ENCODE peak calls at places on chromosomes 4 and X, in eight cellular contexts. L is heart left ventricle, Y is stomach, Q is body of pancreas, V is adrenal gland, M is suprapubic skin, I is spleen, D is breast epithelium. Z is an unnamed sample. For H3K36me3, the result is how much of the 10 kb centered on the place peaks cover.

GRCh38 chr4:126906466-126906865 is 726.3 kb upstream of the INTU start:
- DNase-seq in Q (no peak), M (no peak), I (no peak), V (no peak), L (no peak), Y (no peak), D (no peak), Z (no peak)

GRCh38 chr4:168562021-168562691 is 65.3 kb downstream of the PALLD start:
- DNase-seq in V (no peak), M (no peak), D (no peak), I (no peak), L (no peak), Y (no peak), Q (no peak), Z (no peak)

GRCh38 chr4:3852309-3852708 is 86.1 kb downstream of the ADRA2C start:
- DNase-seq in Y (no peak), Q (no peak), M (no peak), L (no peak), D (no peak), I (no peak), V (no peak), Z (no peak)

GRCh38 chr4:105594094-105595010 is 41.9 kb downstream of the ARHGEF38 start:
- DNase-seq in M (no peak), D (no peak), Q (no peak), L (no peak), Y (no peak), I (no peak), V (no peak), Z (no peak)

GRCh38 chr4:95439896-95440295 is 108.9 kb downstream of the UNC5C start:
- DNase-seq in Q (no peak), I (no peak), V (no peak), L (no peak), Y (no peak), D (no peak), M (no peak), Z (no peak)

GRCh38 chr4:96009720-96010119 is 169.8 kb downstream of the PDHA2 start:
- DNase-seq in Y (no peak), L (no peak), M (no peak), D (no peak), Q (no peak), V (no peak), I (no peak), Z (no peak)

GRCh38 chr4:163003979-163004378 is 162.7 kb downstream of the NAF1 start:
- DNase-seq in Q (no peak), V (no peak), I (no peak), M (no peak), L (no peak), Y (no peak), D (no peak), Z (no peak)

GRCh38 chr4:20418865-20419451 is 167.3 kb downstream of the SLIT2 start:
- DNase-seq in L (no peak), V (no peak), Y (no peak), D (no peak), M (no peak), Q (peak), I (no peak), Z (no peak)

GRCh38 chr4:148443550-148444295 is 1.5 kb upstream of the NR3C2 start:
- DNase-seq in Y (peak), Q (peak), L (peak), D (no peak), M (no peak), I (peak), V (peak), Z (peak)

GRCh38 chr4:163148466-163149336 is 18.0 kb downstream of the NAF1 start:
- DNase-seq in L (no peak), D (no peak), V (no peak), I (no peak), M (no peak), Y (no peak), Q (no peak), Z (no peak)

GRCh38 chr4:182874158-182874855 is 42.9 kb downstream of the DCTD start:
- DNase-seq in I (no peak), Q (no peak), M (no peak), L (no peak), V (no peak), D (no peak), Y (no peak), Z (no peak)

GRCh38 chr4:43238018-43238417 is 345.5 kb downstream of the GRXCR1 start:
- DNase-seq in L (no peak), I (no peak), Y (no peak), D (no peak), Q (no peak), M (no peak), V (no peak), Z (no peak)

GRCh38 chr4:169200361-169201030 is 70.3 kb downstream of the SH3RF1 start:
- DNase-seq in M (no peak), V (no peak), Q (no peak), D (no peak), Y (no peak), I (no peak), L (no peak), Z (no peak)

GRCh38 chrX:23392195-23392594 is 57.5 kb downstream of the PTCHD1 start:
- DNase-seq in I (no peak), Y (no peak), M (no peak), Q (no peak), V (no peak), D (no peak), L (no peak), Z (no peak)

DNA sequence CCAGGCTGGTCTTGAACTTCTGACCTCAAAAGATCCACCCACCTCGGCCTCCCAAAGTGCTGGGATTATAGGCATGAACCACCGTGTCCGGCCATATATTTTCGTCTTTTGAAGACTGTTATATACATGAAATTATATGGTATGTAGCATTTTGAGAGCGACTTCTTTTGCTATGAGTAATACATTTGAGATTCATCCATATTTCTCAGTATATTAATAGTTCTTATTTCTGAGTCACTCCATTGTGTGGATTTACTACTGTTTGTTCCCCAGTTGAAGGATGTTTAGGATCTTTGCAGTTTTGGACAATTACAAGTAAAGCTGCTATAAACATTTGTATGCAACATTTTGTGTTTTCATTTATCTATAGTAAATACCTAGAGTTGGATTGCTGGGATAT is 34.9 kb downstream of the GNL3L start:
- DNase-seq in D (no peak), Y (no peak), I (no peak), V (no peak), Q (no peak), M (no peak), L (no peak), Z (no peak)
- H3K36me3 ChIP-seq in D (under half), Y (under half), I (under half), V (under half), Q (under half), M (under half), L (under half), Z (under half)

GRCh38 chrX:118975831-118976598 is 1.6 kb downstream of the LONRF3 start:
- DNase-seq in L (peak), V (peak), D (peak), Q (peak), I (peak), M (peak), Y (peak), Z (peak)
- TF ChIP-seq POLR2A in L (no peak), V (peak), D (no peak), Q (peak), I (no peak), M (no peak), Y (no peak), Z (peak)

GRCh38 chr4:153530996-153531375 is 64.8 kb downstream of the TMEM131L start:
- DNase-seq in Q (no peak), Y (no peak), D (no peak), M (no peak), V (no peak), I (no peak), L (no peak), Z (no peak)
- H3K27ac ChIP-seq in Q (peak), Y (peak), D (no peak), M (no peak), V (no peak), I (peak), L (no peak), Z (peak)

GRCh38 chr4:177396352-177396751 is 45.9 kb downstream of the AGA start:
- DNase-seq in M (no peak), L (no peak), V (no peak), D (no peak), Y (no peak), Q (no peak), I (no peak), Z (no peak)
- H3K36me3 ChIP-seq in M (under half), L (under half), V (under half), D (under half), Y (under half), Q (under half), I (under half), Z (under half)

GRCh38 chr4:39029752-39030694 is 2.2 kb downstream of the TMEM156 start:
- DNase-seq in D (no peak), I (no peak), Q (no peak), Y (no peak), L (no peak), V (no peak), M (no peak), Z (no peak)

GRCh38 chr4:39036172-39036571 is 4.0 kb upstream of the TMEM156 start:
- DNase-seq in I (no peak), V (no peak), M (no peak), D (no peak), Y (no peak), Q (peak), L (no peak), Z (no peak)

GRCh38 chr4:39030726-39031125 is 1.5 kb downstream of the TMEM156 start:
- DNase-seq in Y (no peak), M (no peak), I (no peak), Q (no peak), D (no peak), V (no peak), L (no peak), Z (no peak)

GRCh38 chr4:39037491-39037825 is 5.2 kb upstream of the TMEM156 start:
- DNase-seq in V (no peak), D (no peak), I (no peak), Q (no peak), L (no peak), M (no peak), Y (no peak), Z (no peak)

DNA sequence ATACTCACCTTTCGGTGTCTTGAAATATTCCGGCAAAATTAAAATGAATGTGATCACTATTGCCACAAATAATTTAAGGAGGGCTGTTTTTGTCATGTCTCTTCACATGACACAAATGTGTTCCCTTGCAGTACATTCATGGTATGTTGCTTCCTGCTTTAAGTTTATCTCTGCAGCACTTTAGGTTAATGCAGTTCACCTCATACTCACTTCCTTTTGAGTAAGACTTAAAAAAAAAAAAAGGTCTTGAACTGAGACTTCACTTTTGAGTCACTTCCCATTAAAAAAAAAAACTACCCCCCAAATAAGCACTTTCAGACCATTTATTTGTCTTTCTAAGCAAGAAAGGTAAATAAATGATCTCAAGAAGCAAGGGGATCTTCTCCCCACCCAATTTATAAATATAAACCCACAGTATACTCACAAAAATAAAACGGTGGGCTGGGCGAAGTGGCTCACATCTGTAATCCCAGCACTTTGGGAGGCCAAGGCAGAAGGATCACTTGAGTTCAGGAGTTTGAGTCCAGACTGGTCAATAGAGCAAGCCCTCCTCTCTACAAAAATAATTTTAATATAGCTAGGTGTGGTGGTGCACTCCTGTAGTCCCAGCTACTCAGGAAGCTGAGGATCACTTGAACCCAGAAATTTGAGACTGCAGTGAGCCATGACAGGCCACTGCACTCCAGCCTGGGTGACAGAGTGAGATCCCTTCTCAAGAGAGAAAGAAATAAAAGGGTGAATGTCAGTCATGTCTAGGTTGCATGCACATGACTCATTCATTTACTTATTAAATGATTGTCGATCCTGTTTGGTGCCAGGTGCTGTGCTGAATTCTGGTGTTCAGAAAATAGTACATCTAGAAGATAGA is at the start of gene TMEM156:
- DNase-seq in I (no peak), V (no peak), Q (no peak), M (no peak), Y (no peak), D (no peak), L (no peak), Z (no peak)
- TF ChIP-seq POLR2A in I (peak), V (no peak), Q (no peak), M (no peak), Y (no peak), D (no peak), L (no peak), Z (no peak)

GRCh38 chrX:46739736-46740135 is 19.2 kb downstream of the SLC9A7 start:
- DNase-seq in Q (no peak), L (no peak), V (no peak), Y (no peak), I (no peak), D (no peak), M (no peak), Z (no peak)

GRCh38 chrX:46735625-46736024 is 23.3 kb downstream of the SLC9A7 start:
- DNase-seq in Y (no peak), M (no peak), I (no peak), L (no peak), Q (no peak), V (no peak), D (no peak), Z (no peak)

GRCh38 chrX:46737462-46737861 is 21.5 kb downstream of the SLC9A7 start:
- DNase-seq in M (no peak), D (no peak), Q (no peak), L (no peak), V (no peak), Y (no peak), I (no peak), Z (no peak)

GRCh38 chrX:46733226-46733625 is 25.7 kb downstream of the SLC9A7 start:
- DNase-seq in Q (no peak), I (no peak), Y (no peak), L (no peak), M (no peak), V (no peak), D (no peak), Z (no peak)

DNA sequence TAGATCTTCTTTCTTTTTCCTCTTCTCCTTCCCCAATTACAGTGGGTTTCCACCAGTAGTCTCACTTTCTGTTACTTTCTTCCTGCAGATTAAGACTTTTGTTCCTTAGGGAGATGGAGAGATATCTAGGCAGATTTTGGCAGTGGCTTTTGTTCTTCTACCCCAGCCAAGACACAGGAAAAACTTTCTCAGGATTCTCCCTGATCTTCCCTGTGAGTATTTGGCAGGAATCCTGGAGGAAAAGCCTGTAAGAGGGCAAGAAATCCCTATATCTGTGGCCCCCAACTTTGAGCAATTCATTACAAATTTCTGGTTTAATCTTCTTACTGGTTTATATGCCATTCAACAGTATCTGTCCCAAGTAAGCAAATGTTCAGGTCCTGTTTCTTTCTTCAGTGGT is 21.9 kb downstream of the SLC9A7 start:
- DNase-seq in Q (no peak), M (no peak), I (no peak), D (no peak), V (no peak), Y (no peak), L (no peak), Z (no peak)
- H3K27ac ChIP-seq in Q (peak), M (no peak), I (no peak), D (no peak), V (no peak), Y (no peak), L (no peak), Z (no peak)

GRCh38 chrX:39690541-39691415 is 407.0 kb downstream of the BCOR start:
- DNase-seq in M (no peak), L (no peak), I (no peak), Q (no peak), V (no peak), D (no peak), Y (no peak), Z (no peak)

GRCh38 chrX:39689374-39690104 is 408.2 kb downstream of the BCOR start:
- DNase-seq in I (no peak), D (no peak), Y (no peak), V (no peak), Q (no peak), L (no peak), M (no peak), Z (no peak)

GRCh38 chrX:39691724-39692123 is 406.0 kb downstream of the BCOR start:
- DNase-seq in I (no peak), Y (no peak), V (no peak), L (no peak), Q (no peak), M (no peak), D (no peak), Z (no peak)

GRCh38 chrX:39688219-39688575 is 409.6 kb downstream of the BCOR start:
- DNase-seq in Q (no peak), V (no peak), Y (no peak), D (no peak), L (no peak), I (no peak), M (no peak), Z (no peak)

GRCh38 chrX:39688576-39689373 is 409.0 kb downstream of the BCOR start:
- DNase-seq in V (peak), Q (peak), L (peak), Y (peak), D (no peak), I (peak), M (no peak), Z (no peak)
- H3K36me3 ChIP-seq in V (under half), Q (under half), L (under half), Y (under half), D (under half), I (under half), M (under half), Z (under half)